ENCODE peak calls at places on chromosomes 3 and 15, in four cellular contexts. One of them, this sample, is unnamed.

GRCh38 chr3:53764376-53764775 is 81.8 kb downstream of the CHDH start:
- DNase-seq in type B pancreatic cell: no peak
- DNase-seq in AG10803: no peak
- DNase-seq in GM20000: no peak
- DNase-seq in this sample: no peak

GRCh38 chr15:51782357-51782896 is 31.0 kb downstream of the TMOD2 start:
- DNase-seq in type B pancreatic cell: no peak
- DNase-seq in GM20000: no peak
- DNase-seq in AG10803: no peak
- DNase-seq in this sample: no peak

GRCh38 chr3:182259579-182259978 is 533.7 kb upstream of the ATP11B start:
- DNase-seq in AG10803: no peak
- DNase-seq in GM20000: no peak
- DNase-seq in type B pancreatic cell: no peak
- DNase-seq in this sample: peak; percentile 69

GRCh38 chr15:81297580-81298575 is 26.1 kb downstream of the STARD5 start:
- DNase-seq in GM20000: no peak
- DNase-seq in AG10803: no peak
- DNase-seq in type B pancreatic cell: no peak
- DNase-seq in this sample: no peak

GRCh38 chr3:127457094-127457475 is 133.4 kb downstream of the TPRA1 start:
- DNase-seq in type B pancreatic cell: no peak
- DNase-seq in GM20000: no peak
- DNase-seq in AG10803: peak; percentile 36
- DNase-seq in this sample: peak; percentile 72

GRCh38 chr3:169402667-169403360 is 260.7 kb downstream of the MECOM start:
- DNase-seq in type B pancreatic cell: no peak
- DNase-seq in AG10803: no peak
- DNase-seq in GM20000: no peak
- DNase-seq in this sample: no peak

GRCh38 chr3:50807266-50807665 is 132.5 kb downstream of the DOCK3 start:
- DNase-seq in type B pancreatic cell: no peak
- DNase-seq in GM20000: no peak
- DNase-seq in AG10803: no peak
- DNase-seq in this sample: no peak

GRCh38 chr3:37987315-37987697 is 3.3 kb upstream of the VILL start:
- DNase-seq in AG10803: no peak
- DNase-seq in GM20000: no peak
- DNase-seq in type B pancreatic cell: peak; percentile 53
- DNase-seq in this sample: no peak

GRCh38 chr3:138824114-138824506 is 10.6 kb downstream of the PIK3CB start:
- DNase-seq in GM20000: no peak
- DNase-seq in AG10803: no peak
- DNase-seq in type B pancreatic cell: no peak
- DNase-seq in this sample: no peak

GRCh38 chr3:150787741-150788370 is 24.9 kb upstream of the SIAH2 start:
- DNase-seq in AG10803: peak; percentile 70
- DNase-seq in type B pancreatic cell: peak; percentile 81
- DNase-seq in GM20000: peak; percentile 74
- DNase-seq in this sample: peak; percentile 94

GRCh38 chr3:42014443-42014945 is 52.6 kb upstream of the ULK4 start:
- DNase-seq in type B pancreatic cell: no peak
- DNase-seq in GM20000: no peak
- DNase-seq in AG10803: no peak
- DNase-seq in this sample: no peak

DNA sequence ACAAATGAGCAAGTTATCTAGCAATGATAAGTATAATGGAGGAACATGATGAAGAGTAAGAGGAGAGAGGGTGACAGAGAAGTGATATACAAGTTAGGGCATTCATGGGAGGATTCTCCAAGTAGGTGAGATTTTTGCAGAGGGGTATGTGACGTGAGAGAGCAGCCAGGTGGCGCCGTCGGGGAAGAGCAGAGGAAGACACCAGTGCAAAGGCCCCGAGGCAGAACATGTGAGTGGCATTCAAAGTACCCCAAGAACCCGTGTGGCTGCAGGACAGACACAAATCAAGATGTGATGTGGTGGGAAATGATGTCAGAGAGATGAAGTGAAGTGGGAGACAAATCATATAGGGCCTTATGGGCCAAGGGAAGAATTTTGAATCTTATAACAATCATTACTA is 81.8 kb upstream of the GRM7 start:
- DNase-seq in AG10803: no peak
- DNase-seq in type B pancreatic cell: no peak
- DNase-seq in GM20000: no peak
- DNase-seq in this sample: no peak
- TF ChIP-seq CTCF in AG10803: no peak
- TF ChIP-seq CTCF in type B pancreatic cell: no peak
- TF ChIP-seq CTCF in GM20000: no peak
- TF ChIP-seq CTCF in this sample: no peak

GRCh38 chr15:99909914-99910313 is 176.7 kb upstream of the LYSMD4 start:
- DNase-seq in GM20000: peak; percentile 33
- DNase-seq in type B pancreatic cell: no peak
- DNase-seq in AG10803: no peak
- DNase-seq in this sample: no peak
- TF ChIP-seq CTCF in GM20000: peak; percentile 18
- TF ChIP-seq CTCF in type B pancreatic cell: peak; percentile 45
- TF ChIP-seq CTCF in AG10803: peak; percentile 8
- TF ChIP-seq CTCF in this sample: no peak

GRCh38 chr15:75200765-75201608 is 695 bp upstream of the C15orf39 start:
- DNase-seq in GM20000: peak; percentile 72
- DNase-seq in type B pancreatic cell: no peak
- DNase-seq in AG10803: no peak
- DNase-seq in this sample: no peak

GRCh38 chr15:75201609-75202250 is at the start of gene C15orf39:
- DNase-seq in type B pancreatic cell: peak; percentile 89
- DNase-seq in GM20000: peak; percentile 96
- DNase-seq in AG10803: peak; percentile 64
- DNase-seq in this sample: peak; percentile 79

GRCh38 chr15:75203908-75204263 is 2.2 kb downstream of the C15orf39 start:
- DNase-seq in AG10803: no peak
- DNase-seq in type B pancreatic cell: no peak
- DNase-seq in GM20000: no peak
- DNase-seq in this sample: no peak

GRCh38 chr15:75203017-75203907 is 1.6 kb downstream of the C15orf39 start:
- DNase-seq in AG10803: peak; percentile 11
- DNase-seq in type B pancreatic cell: no peak
- DNase-seq in GM20000: no peak
- DNase-seq in this sample: no peak

DNA sequence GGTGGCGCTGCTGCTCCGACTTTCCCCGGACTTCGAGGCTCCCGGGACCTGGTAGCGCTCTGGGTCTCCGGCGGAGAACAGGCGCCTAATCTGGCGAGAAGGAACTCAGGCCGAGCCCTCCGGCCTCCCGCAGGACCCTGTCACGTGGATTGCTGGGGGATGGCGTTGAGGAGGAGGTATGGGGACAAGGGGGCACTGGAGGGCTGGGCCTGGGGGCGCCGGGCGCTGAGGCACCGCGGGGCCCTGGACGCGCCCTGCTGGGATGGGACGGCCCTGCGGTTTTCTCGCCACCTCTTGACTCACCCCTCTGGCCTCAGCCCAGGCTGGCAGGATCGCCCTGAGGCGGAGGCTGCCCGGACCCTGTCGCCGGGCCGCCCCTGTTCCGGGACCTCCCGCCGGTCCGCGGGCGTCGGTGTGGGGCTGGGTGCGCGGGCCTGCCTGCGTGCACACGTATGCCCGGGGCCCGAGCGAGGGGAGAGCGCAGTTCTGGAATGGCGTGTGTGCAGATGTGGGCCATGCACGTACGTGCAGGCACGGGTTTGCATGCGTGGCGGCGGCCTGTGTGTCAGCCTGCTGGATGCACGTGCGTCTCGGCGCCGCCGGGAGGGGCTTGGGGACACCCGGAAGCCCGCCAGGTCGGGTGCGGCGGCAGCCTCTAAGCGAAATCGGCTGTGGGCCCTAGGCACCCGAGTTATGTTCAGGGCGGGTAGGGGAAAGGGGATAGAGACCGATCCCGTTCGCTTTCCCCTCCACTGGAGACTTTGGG is 752 bp downstream of the C15orf39 start:
- DNase-seq in AG10803: peak; percentile 85
- DNase-seq in type B pancreatic cell: peak; percentile 80
- DNase-seq in GM20000: peak; percentile 87
- DNase-seq in this sample: peak; percentile 62
- TF ChIP-seq CTCF in AG10803: no peak
- TF ChIP-seq CTCF in type B pancreatic cell: peak; percentile 61
- TF ChIP-seq CTCF in GM20000: no peak
- TF ChIP-seq CTCF in this sample: peak; percentile 73

DNA sequence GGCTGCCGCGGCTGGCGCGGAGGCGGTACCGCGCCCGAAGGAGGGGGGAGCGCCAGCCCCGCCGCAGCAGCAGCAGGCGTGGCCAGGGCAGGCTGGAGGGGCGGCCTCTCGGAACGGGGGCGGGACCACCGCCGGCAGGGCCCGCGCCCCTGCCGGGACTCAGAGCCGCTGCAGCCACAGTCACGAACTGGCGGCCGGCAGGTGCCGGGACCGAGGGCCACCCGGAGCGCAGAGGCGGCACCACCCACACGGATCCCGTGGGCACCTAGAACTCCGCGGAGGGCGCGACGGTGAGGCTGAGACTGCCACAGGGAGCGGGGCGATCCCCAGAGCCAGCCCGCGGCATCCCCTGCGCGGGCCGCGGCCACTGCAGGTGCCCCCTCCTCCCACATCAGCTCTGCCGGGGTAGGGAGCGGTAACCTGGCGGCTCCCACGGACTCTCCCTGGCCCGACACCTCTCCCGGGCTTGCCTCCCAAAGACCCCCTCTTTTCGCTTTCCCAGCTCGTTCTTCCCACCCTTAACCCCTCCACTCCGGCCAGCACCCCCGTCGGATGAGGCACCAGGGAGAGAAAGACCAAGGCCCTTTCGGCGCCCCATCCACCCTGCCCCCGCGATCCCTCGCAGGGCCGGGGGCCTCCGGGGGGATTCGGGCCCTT is at the start of gene VWA5B2:
- DNase-seq in type B pancreatic cell: peak; percentile 77
- DNase-seq in AG10803: peak; percentile 8
- DNase-seq in GM20000: peak; percentile 96
- DNase-seq in this sample: peak; percentile 85
- TF ChIP-seq CTCF in type B pancreatic cell: peak; percentile 63
- TF ChIP-seq CTCF in AG10803: no peak
- TF ChIP-seq CTCF in GM20000: no peak
- TF ChIP-seq CTCF in this sample: peak; percentile 38

GRCh38 chr3:10391391-10391790 is 70.5 kb upstream of the SEC13 start:
- DNase-seq in GM20000: no peak
- DNase-seq in type B pancreatic cell: no peak
- DNase-seq in AG10803: no peak
- DNase-seq in this sample: no peak

GRCh38 chr3:10390641-10391373 is 69.9 kb upstream of the SEC13 start:
- DNase-seq in type B pancreatic cell: no peak
- DNase-seq in GM20000: no peak
- DNase-seq in AG10803: no peak
- DNase-seq in this sample: no peak

GRCh38 chr3:10392906-10393461 is 72.1 kb upstream of the SEC13 start:
- DNase-seq in AG10803: no peak
- DNase-seq in GM20000: no peak
- DNase-seq in type B pancreatic cell: no peak
- DNase-seq in this sample: no peak

GRCh38 chr3:10393514-10393913 is 72.6 kb upstream of the SEC13 start:
- DNase-seq in type B pancreatic cell: no peak
- DNase-seq in GM20000: no peak
- DNase-seq in AG10803: no peak
- DNase-seq in this sample: no peak

DNA sequence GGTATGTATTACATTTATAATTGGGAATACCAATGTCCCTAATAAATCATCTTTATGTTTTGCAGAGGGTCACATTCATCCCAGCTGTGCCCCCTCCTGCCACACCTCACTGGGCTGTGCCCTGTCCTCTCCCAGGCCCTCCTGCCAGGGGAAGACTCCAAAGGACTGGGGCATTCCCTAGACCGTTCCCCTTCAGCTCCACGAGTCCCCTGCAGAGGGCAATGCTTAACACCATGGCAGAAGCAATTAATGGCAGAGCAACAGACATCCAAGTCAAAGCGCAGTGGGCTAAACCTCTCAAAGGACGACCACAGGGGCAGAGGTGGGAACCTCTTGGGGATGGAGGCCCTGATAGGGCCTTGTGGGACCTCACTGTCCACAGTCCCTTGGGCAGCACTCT is 71.3 kb upstream of the SEC13 start:
- DNase-seq in AG10803: no peak
- DNase-seq in type B pancreatic cell: no peak
- DNase-seq in GM20000: no peak
- DNase-seq in this sample: no peak
- TF ChIP-seq CTCF in AG10803: peak; percentile 7
- TF ChIP-seq CTCF in type B pancreatic cell: no peak
- TF ChIP-seq CTCF in GM20000: no peak
- TF ChIP-seq CTCF in this sample: no peak

GRCh38 chr3:74139648-74140047 is 474.8 kb downstream of the CNTN3 start:
- DNase-seq in GM20000: no peak
- DNase-seq in type B pancreatic cell: no peak
- DNase-seq in AG10803: peak; percentile 14
- DNase-seq in this sample: no peak
- TF ChIP-seq CTCF in GM20000: no peak
- TF ChIP-seq CTCF in type B pancreatic cell: peak; percentile 33
- TF ChIP-seq CTCF in AG10803: peak; percentile 51
- TF ChIP-seq CTCF in this sample: no peak

GRCh38 chr3:31455524-31455923 is 77.2 kb upstream of the STT3B start:
- DNase-seq in GM20000: no peak
- DNase-seq in AG10803: no peak
- DNase-seq in type B pancreatic cell: no peak
- DNase-seq in this sample: no peak

GRCh38 chr3:31452495-31453106 is 80.1 kb upstream of the STT3B start:
- DNase-seq in type B pancreatic cell: no peak
- DNase-seq in AG10803: no peak
- DNase-seq in GM20000: no peak
- DNase-seq in this sample: no peak

GRCh38 chr3:31450345-31450744 is 82.4 kb upstream of the STT3B start:
- DNase-seq in AG10803: no peak
- DNase-seq in type B pancreatic cell: no peak
- DNase-seq in GM20000: no peak
- DNase-seq in this sample: no peak

GRCh38 chr3:31456373-31456772 is 76.4 kb upstream of the STT3B start:
- DNase-seq in GM20000: no peak
- DNase-seq in AG10803: no peak
- DNase-seq in type B pancreatic cell: no peak
- DNase-seq in this sample: no peak

DNA sequence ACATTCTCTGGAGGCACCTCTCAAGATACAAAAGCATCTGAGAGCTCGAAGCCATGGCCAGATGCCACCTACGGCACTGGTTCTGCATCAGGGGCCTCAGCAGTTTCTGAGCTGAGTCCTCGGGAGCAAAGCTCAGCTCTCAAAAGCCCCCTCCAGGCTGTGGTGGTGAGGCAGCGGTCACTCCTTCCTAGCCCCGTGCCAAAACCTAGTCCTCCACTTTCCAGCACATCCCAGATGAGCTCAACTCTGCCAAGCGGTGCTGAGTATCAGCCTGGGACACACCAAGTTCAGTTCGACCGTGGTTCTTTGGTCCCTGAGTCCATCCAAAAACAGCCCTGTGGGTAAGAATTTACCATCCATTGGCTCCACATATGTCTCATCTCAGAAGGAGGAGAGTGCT is 79.3 kb upstream of the STT3B start:
- DNase-seq in GM20000: no peak
- DNase-seq in AG10803: no peak
- DNase-seq in type B pancreatic cell: no peak
- DNase-seq in this sample: no peak
- TF ChIP-seq CTCF in GM20000: no peak
- TF ChIP-seq CTCF in AG10803: no peak
- TF ChIP-seq CTCF in type B pancreatic cell: no peak
- TF ChIP-seq CTCF in this sample: no peak